ENCODE peak calls at places on chromosomes 6 and 20, in nine cellular contexts. V, Z, Y, A, T, L, M, S and K are unnamed samples.

GRCh38 chr6:97293198-97293696 is 10.2 kb upstream of the MMS22L start:
- DNase-seq in V (no peak), Z (no peak), Y (no peak), A (no peak), T (no peak), L (no peak), M (no peak), S (no peak), K (peak; percentile 13)

GRCh38 chr6:161137839-161138544 is 135.9 kb downstream of the AGPAT4 start:
- DNase-seq in V (no peak), Z (no peak), Y (no peak), A (peak; percentile 32), T (no peak), L (peak; percentile 47), M (no peak), S (no peak), K (peak; percentile 54)

GRCh38 chr6:168247456-168248147 is 72.0 kb downstream of the DACT2 start:
- DNase-seq in V (no peak), Z (no peak), Y (peak; percentile 11), A (no peak), T (peak; percentile 69), L (no peak), M (no peak), S (no peak), K (peak; percentile 13)

GRCh38 chr6:22954749-22955385 is 385.5 kb downstream of the HDGFL1 start:
- DNase-seq in V (no peak), Z (no peak), Y (peak; percentile 72), A (peak; percentile 49), T (no peak), L (no peak), M (no peak), S (no peak), K (peak; percentile 23)

GRCh38 chr20:44137210-44137781 is 49.7 kb downstream of the JPH2 start:
- DNase-seq in V (peak; percentile 100), Z (no peak), Y (no peak), A (no peak), T (no peak), L (peak; percentile 86), M (peak; percentile 97), S (no peak), K (peak; percentile 90)

GRCh38 chr20:37502654-37503053 is 18.4 kb upstream of the NNAT start:
- DNase-seq in V (no peak), Z (no peak), Y (no peak), A (no peak), T (no peak), L (no peak), M (no peak), S (no peak), K (no peak)

GRCh38 chr20:62633571-62634329 is 8.6 kb upstream of the SLCO4A1 start:
- DNase-seq in V (no peak), Z (no peak), Y (no peak), A (no peak), T (no peak), L (no peak), M (no peak), S (no peak), K (no peak)

GRCh38 chr6:110181131-110182027 is 1.2 kb downstream of the CDC40 start:
- DNase-seq in V (no peak), Z (no peak), Y (no peak), A (no peak), T (no peak), L (no peak), M (no peak), S (no peak), K (no peak)

GRCh38 chr20:35369804-35370203 is 42.0 kb downstream of the UQCC1 start:
- DNase-seq in V (peak; percentile 73), Z (no peak), Y (no peak), A (peak; percentile 80), T (no peak), L (no peak), M (peak; percentile 5), S (no peak), K (peak; percentile 36)

GRCh38 chr6:41072836-41073202 is at the start of gene NFYA:
- DNase-seq in V (no peak), Z (peak; percentile 100), Y (no peak), A (no peak), T (peak; percentile 100), L (peak; percentile 100), M (peak; percentile 100), S (peak; percentile 100), K (peak; percentile 99)

GRCh38 chr20:19419420-19419819 is 207.0 kb downstream of the SLC24A3 start:
- DNase-seq in V (no peak), Z (no peak), Y (no peak), A (no peak), T (no peak), L (no peak), M (no peak), S (no peak), K (peak; percentile 22)

GRCh38 chr6:130717657-130718056 is 109.5 kb upstream of the SMLR1 start:
- DNase-seq in V (no peak), Z (no peak), Y (no peak), A (peak; percentile 23), T (no peak), L (no peak), M (no peak), S (no peak), K (no peak)